ENCODE peak calls at places on chromosome 14, in ten cellular contexts. T, E, A, G, R, Z, O, S, X and V are unnamed samples.

GRCh38 chr14:55843718-55844403 is 263.9 kb downstream of the KTN1 start:
- DNase-seq in T (no peak), E (no peak), A (no peak), G (no peak), R (no peak), Z (no peak), O (no peak), S (no peak), X (no peak), V (no peak)

GRCh38 chr14:42715316-42715715 is 1108.6 kb downstream of the LRFN5 start:
- DNase-seq in T (no peak), E (no peak), A (no peak), G (no peak), R (no peak), Z (no peak), O (no peak), S (peak; percentile 31), X (no peak), V (no peak)

GRCh38 chr14:90608281-90608680 is 207.9 kb downstream of the TTC7B start:
- DNase-seq in T (no peak), E (no peak), A (no peak), G (no peak), R (no peak), Z (no peak), O (no peak), S (no peak), X (no peak), V (no peak)

GRCh38 chr14:32330356-32331226 is 1.5 kb downstream of the AKAP6 start:
- DNase-seq in T (no peak), E (no peak), A (no peak), G (no peak), R (no peak), Z (no peak), O (peak; percentile 44), S (no peak), X (no peak), V (peak; percentile 45)

GRCh38 chr14:89941830-89942377 is 12.6 kb downstream of the EFCAB11 start:
- DNase-seq in T (no peak), E (no peak), A (no peak), G (no peak), R (no peak), Z (no peak), O (no peak), S (no peak), X (no peak), V (no peak)

GRCh38 chr14:21098134-21098891 is at the start of gene ZNF219:
- DNase-seq in T (peak; percentile 74), E (peak; percentile 46), A (peak; percentile 57), G (no peak), R (no peak), Z (peak; percentile 82), O (peak; percentile 92), S (peak; percentile 40), X (peak; percentile 81), V (peak; percentile 52)

GRCh38 chr14:103456167-103456835 is 66.3 kb downstream of the CKB start:
- DNase-seq in T (no peak), E (no peak), A (no peak), G (no peak), R (no peak), Z (no peak), O (no peak), S (no peak), X (no peak), V (peak; percentile 37)

GRCh38 chr14:68593806-68594536 is 198.9 kb downstream of the ZFP36L1 start:
- DNase-seq in T (no peak), E (no peak), A (no peak), G (no peak), R (no peak), Z (peak; percentile 47), O (peak; percentile 32), S (no peak), X (peak; percentile 55), V (peak; percentile 73)

GRCh38 chr14:103023881-103024473 is 33.4 kb downstream of the CDC42BPB start:
- DNase-seq in T (no peak), E (no peak), A (no peak), G (no peak), R (no peak), Z (peak; percentile 63), O (no peak), S (peak; percentile 78), X (no peak), V (peak; percentile 94)

GRCh38 chr14:100159865-100160533 is 554 bp upstream of the DEGS2 start:
- DNase-seq in T (no peak), E (no peak), A (no peak), G (no peak), R (no peak), Z (no peak), O (peak; percentile 46), S (no peak), X (no peak), V (no peak)
- H3K4me3 ChIP-seq in T (no peak overlapping the region), E (no peak overlapping the region), A (peak overlapping the region; percentile 53), G (peak overlapping the region; percentile 46), R (peak overlapping the region; percentile 44), Z (peak overlapping the region; percentile 43), O (peak overlapping the region; percentile 52), S (no peak overlapping the region), X (peak overlapping the region; percentile 56), V (peak overlapping the region; percentile 9)

GRCh38 chr14:79137836-79138235 is 967.7 kb downstream of the NRXN3 start:
- DNase-seq in T (no peak), E (no peak), A (no peak), G (no peak), R (no peak), Z (no peak), O (no peak), S (no peak), X (no peak), V (no peak)

GRCh38 chr14:79134346-79134745 is 964.2 kb downstream of the NRXN3 start:
- DNase-seq in T (no peak), E (no peak), A (no peak), G (no peak), R (no peak), Z (no peak), O (no peak), S (no peak), X (no peak), V (no peak)

GRCh38 chr14:79136437-79137430 is 966.6 kb downstream of the NRXN3 start:
- DNase-seq in T (no peak), E (no peak), A (no peak), G (no peak), R (no peak), Z (no peak), O (peak; percentile 82), S (no peak), X (no peak), V (no peak)
- H3K4me3 ChIP-seq in T (no peak overlapping the region), E (no peak overlapping the region), A (no peak overlapping the region), G (no peak overlapping the region), R (no peak overlapping the region), Z (no peak overlapping the region), O (peak overlapping the region; percentile 18), S (no peak overlapping the region), X (no peak overlapping the region), V (no peak overlapping the region)

GRCh38 chr14:59252772-59253500 is 64.5 kb downstream of the DAAM1 start:
- DNase-seq in T (no peak), E (no peak), A (no peak), G (no peak), R (no peak), Z (no peak), O (no peak), S (peak; percentile 82), X (no peak), V (peak; percentile 29)

GRCh38 chr14:59253527-59253926 is 65.1 kb downstream of the DAAM1 start:
- DNase-seq in T (no peak), E (no peak), A (no peak), G (no peak), R (no peak), Z (no peak), O (no peak), S (no peak), X (no peak), V (peak; percentile 18)

GRCh38 chr14:59254911-59255545 is 66.6 kb downstream of the DAAM1 start:
- DNase-seq in T (no peak), E (no peak), A (no peak), G (no peak), R (no peak), Z (peak; percentile 68), O (no peak), S (peak; percentile 85), X (no peak), V (peak; percentile 46)

GRCh38 chr14:59251811-59252771 is 63.6 kb downstream of the DAAM1 start:
- DNase-seq in T (no peak), E (no peak), A (no peak), G (no peak), R (no peak), Z (no peak), O (peak; percentile 39), S (peak; percentile 71), X (no peak), V (peak; percentile 50)

GRCh38 chr14:59254146-59254910 is 65.9 kb downstream of the DAAM1 start:
- DNase-seq in T (peak; percentile 78), E (no peak), A (no peak), G (no peak), R (no peak), Z (peak; percentile 77), O (no peak), S (peak; percentile 98), X (no peak), V (peak; percentile 97)
- H3K4me3 ChIP-seq in T (no peak overlapping the region), E (no peak overlapping the region), A (no peak overlapping the region), G (no peak overlapping the region), R (no peak overlapping the region), Z (peak overlapping the region; percentile 1), O (no peak overlapping the region), S (no peak overlapping the region), X (no peak overlapping the region), V (no peak overlapping the region)

GRCh38 chr14:75980856-75981255 is 939 bp downstream of the TGFB3 start:
- DNase-seq in T (no peak), E (no peak), A (no peak), G (no peak), R (no peak), Z (peak; percentile 70), O (no peak), S (peak; percentile 27), X (no peak), V (no peak)

GRCh38 chr14:75979641-75980422 is 2.0 kb downstream of the TGFB3 start:
- DNase-seq in T (no peak), E (no peak), A (no peak), G (no peak), R (no peak), Z (peak; percentile 77), O (no peak), S (peak; percentile 34), X (no peak), V (no peak)

GRCh38 chr14:75982724-75983358 is 1.0 kb upstream of the TGFB3 start:
- DNase-seq in T (peak; percentile 14), E (no peak), A (peak; percentile 74), G (no peak), R (no peak), Z (peak; percentile 83), O (no peak), S (peak; percentile 61), X (peak; percentile 48), V (peak; percentile 62)

GRCh38 chr14:75981826-75982723 is at the start of gene TGFB3:
- DNase-seq in T (peak; percentile 84), E (peak; percentile 67), A (peak; percentile 70), G (no peak), R (peak; percentile 69), Z (peak; percentile 92), O (peak; percentile 92), S (peak; percentile 94), X (peak; percentile 78), V (peak; percentile 94)

DNA sequence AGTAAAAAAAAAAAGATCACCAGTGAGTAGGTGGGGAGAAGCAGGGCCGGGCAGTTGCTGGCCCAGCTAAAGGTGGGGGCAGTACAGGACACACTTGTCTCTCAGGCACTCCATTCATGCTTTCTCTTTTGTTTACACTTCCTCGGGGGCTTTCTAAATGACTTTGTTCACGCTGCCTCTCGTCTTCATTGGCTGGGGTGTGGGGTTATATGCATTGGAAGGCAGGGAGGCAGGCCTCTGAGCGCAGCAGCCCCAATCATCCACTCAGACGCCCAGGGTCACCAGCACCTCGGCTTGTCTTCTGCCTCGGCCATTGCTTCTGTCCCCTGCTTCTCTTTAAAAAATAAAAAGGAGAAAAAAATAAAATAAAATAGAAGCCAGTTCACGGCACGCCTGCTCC is 369 bp downstream of the TGFB3 start:
- DNase-seq in T (no peak), E (no peak), A (no peak), G (peak; percentile 37), R (no peak), Z (peak; percentile 68), O (peak; percentile 55), S (no peak), X (peak; percentile 50), V (no peak)
- H3K4me3 ChIP-seq in T (peak overlapping the region; percentile 57), E (peak overlapping the region; percentile 80), A (peak overlapping the region; percentile 74), G (peak overlapping the region; percentile 82), R (peak overlapping the region; percentile 87), Z (peak overlapping the region; percentile 88), O (peak overlapping the region; percentile 85), S (peak overlapping the region; percentile 67), X (peak overlapping the region; percentile 56), V (peak overlapping the region; percentile 41)